ENCODE peak calls at places on chromosome 17, in six cellular contexts. K, A, P, E, B and M are unnamed samples.

GRCh38 chr17:55641559-55642160 is 81.0 kb downstream of the TMEM100 start:
- DNase-seq in K (no peak), A (peak; percentile 34), P (peak; percentile 77), E (peak; percentile 48), B (peak; percentile 38), M (peak; percentile 5)

GRCh38 chr17:76697702-76698465 is 12.9 kb downstream of the MXRA7 start:
- DNase-seq in K (no peak), A (no peak), P (peak; percentile 63), E (no peak), B (no peak), M (no peak)

GRCh38 chr17:62188713-62189112 is 123.6 kb upstream of the MED13 start:
- DNase-seq in K (no peak), A (no peak), P (peak; percentile 11), E (no peak), B (no peak), M (no peak)

GRCh38 chr17:79948406-79948917 is 87.2 kb downstream of the TBC1D16 start:
- DNase-seq in K (no peak), A (no peak), P (no peak), E (no peak), B (no peak), M (no peak)

GRCh38 chr17:72458301-72458700 is 337.5 kb downstream of the SOX9 start:
- DNase-seq in K (no peak), A (no peak), P (no peak), E (no peak), B (no peak), M (no peak)

GRCh38 chr17:67717624-67718324 is at the start of gene NOL11:
- DNase-seq in K (peak; percentile 99), A (peak; percentile 93), P (peak; percentile 99), E (peak; percentile 98), B (peak; percentile 99), M (peak; percentile 92)

GRCh38 chr17:2222901-2223616 is 80.5 kb downstream of the SMG6 start:
- DNase-seq in K (no peak), A (no peak), P (peak; percentile 73), E (no peak), B (peak; percentile 56), M (no peak)

GRCh38 chr17:73205326-73205980 is 12.6 kb downstream of the COG1 start:
- DNase-seq in K (no peak), A (no peak), P (no peak), E (no peak), B (no peak), M (no peak)

GRCh38 chr17:76268015-76268749 is 3.0 kb downstream of the UBALD2 start:
- DNase-seq in K (peak; percentile 73), A (no peak), P (peak; percentile 90), E (no peak), B (peak; percentile 83), M (no peak)

GRCh38 chr17:70254735-70255460 is 85.6 kb downstream of the KCNJ2 start:
- DNase-seq in K (no peak), A (no peak), P (no peak), E (no peak), B (no peak), M (no peak)

GRCh38 chr17:35254107-35254802 is 11.4 kb downstream of the SLFN5 start:
- DNase-seq in K (no peak), A (peak; percentile 73), P (peak; percentile 99), E (peak; percentile 87), B (no peak), M (peak; percentile 92)

GRCh38 chr17:29562615-29563014 is 4.2 kb downstream of the ABHD15 start:
- DNase-seq in K (no peak), A (no peak), P (no peak), E (no peak), B (no peak), M (no peak)

GRCh38 chr17:31389673-31390381 is 1.6 kb upstream of the RAB11FIP4 start:
- DNase-seq in K (no peak), A (no peak), P (no peak), E (no peak), B (no peak), M (no peak)

GRCh38 chr17:79842656-79843474 is 3.6 kb upstream of the CBX4 start:
- DNase-seq in K (no peak), A (no peak), P (no peak), E (no peak), B (peak; percentile 44), M (no peak)

GRCh38 chr17:33871720-33872535 is 383.2 kb upstream of the CCL2 start:
- DNase-seq in K (no peak), A (no peak), P (no peak), E (no peak), B (no peak), M (peak; percentile 67)

GRCh38 chr17:40718904-40719303 is 15.4 kb upstream of the KRT24 start:
- DNase-seq in K (no peak), A (no peak), P (no peak), E (no peak), B (no peak), M (no peak)

GRCh38 chr17:1820518-1821252 is 9.0 kb downstream of the SMYD4 start:
- DNase-seq in K (no peak), A (no peak), P (no peak), E (no peak), B (no peak), M (no peak)

GRCh38 chr17:66190738-66191606 is 961 bp downstream of the CEP112 start:
- DNase-seq in K (no peak), A (peak; percentile 6), P (peak; percentile 72), E (no peak), B (no peak), M (no peak)

GRCh38 chr17:63476857-63477470 is at the start of gene ACE:
- DNase-seq in K (peak; percentile 32), A (no peak), P (no peak), E (no peak), B (peak; percentile 63), M (no peak)

GRCh38 chr17:73902416-73903181 is 258.4 kb upstream of the SDK2 start:
- DNase-seq in K (no peak), A (no peak), P (no peak), E (no peak), B (no peak), M (no peak)

GRCh38 chr17:2853111-2853721 is 57.0 kb downstream of the RAP1GAP2 start:
- DNase-seq in K (peak; percentile 21), A (no peak), P (peak; percentile 39), E (no peak), B (no peak), M (no peak)

GRCh38 chr17:54903375-54903774 is 2.7 kb downstream of the TOM1L1 start:
- DNase-seq in K (no peak), A (no peak), P (no peak), E (no peak), B (no peak), M (peak; percentile 63)

GRCh38 chr17:11744696-11745095 is 146.4 kb downstream of the DNAH9 start:
- DNase-seq in K (no peak), A (no peak), P (no peak), E (no peak), B (no peak), M (no peak)